ENCODE peak calls at places on chromosomes 1 and 21, in seven cellular contexts. D is psoas muscle, Y is DND-41, B is PC-9, V is ovary, X is fibroblast of lung, C is AG09309. Q is an unnamed sample.

GRCh38 chr21:36783612-36784383 is 84.9 kb downstream of the SIM2 start:
- DNase-seq in X (peak), Y (no peak), V (no peak), B (peak), D (no peak), C (no peak), Q (no peak)

GRCh38 chr21:36113647-36114428 is 21.0 kb upstream of the CBR3 start:
- DNase-seq in Y (peak), C (no peak), D (no peak), V (no peak), X (no peak), B (peak), Q (no peak)

GRCh38 chr1:32485554-32486255 is 20.8 kb downstream of the ZBTB8B start:
- DNase-seq in C (no peak), X (peak), D (no peak), V (no peak), B (no peak), Y (no peak), Q (no peak)

GRCh38 chr1:156816561-156817328 is at the start of gene SH2D2A:
- DNase-seq in B (no peak), X (no peak), C (no peak), Y (peak), D (peak), V (no peak), Q (no peak)

GRCh38 chr1:248174521-248174920 is at the start of gene OR2M2:
- DNase-seq in B (no peak), X (no peak), D (no peak), C (no peak), V (no peak), Y (no peak), Q (no peak)

GRCh38 chr1:229222081-229222480 is 48.8 kb upstream of the RAB4A start:
- DNase-seq in X (no peak), D (no peak), B (no peak), V (no peak), C (no peak), Y (no peak), Q (no peak)

GRCh38 chr1:200314085-200314750 is 95.6 kb downstream of the ZNF281 start:
- DNase-seq in V (no peak), Y (no peak), D (no peak), X (peak), B (no peak), C (peak), Q (no peak)

GRCh38 chr1:40044065-40044575 is 3.6 kb downstream of the CAP1 start:
- DNase-seq in B (no peak), C (no peak), X (no peak), D (no peak), Y (no peak), V (no peak), Q (no peak)

GRCh38 chr1:6601865-6602668 is 602 bp downstream of the KLHL21 start:
- DNase-seq in B (peak), D (peak), V (peak), C (no peak), X (peak), Y (peak), Q (no peak)

GRCh38 chr1:6603424-6603850 is 768 bp upstream of the KLHL21 start:
- DNase-seq in D (peak), C (no peak), B (peak), Y (no peak), X (peak), V (peak), Q (peak)

GRCh38 chr1:6602669-6603423 is at the start of gene KLHL21:
- DNase-seq in X (peak), D (peak), B (peak), V (peak), Y (peak), C (no peak), Q (peak)

GRCh38 chr1:6601049-6601864 is 1.4 kb downstream of the KLHL21 start:
- DNase-seq in D (peak), C (peak), B (peak), Y (peak), V (peak), X (peak), Q (no peak)

GRCh38 chr1:6603851-6604558 is 1.3 kb upstream of the KLHL21 start:
- DNase-seq in B (peak), C (no peak), X (peak), V (peak), Y (no peak), D (peak), Q (no peak)
- TF ChIP-seq CTCF in B (no peak), C (peak), X (no peak), V (peak), Y (no peak), D (peak), Q (peak)

GRCh38 chr1:187384504-187384903 is 555.8 kb downstream of the PLA2G4A start:
- DNase-seq in D (no peak), C (no peak), Y (no peak), B (no peak), V (no peak), X (no peak), Q (no peak)

DNA sequence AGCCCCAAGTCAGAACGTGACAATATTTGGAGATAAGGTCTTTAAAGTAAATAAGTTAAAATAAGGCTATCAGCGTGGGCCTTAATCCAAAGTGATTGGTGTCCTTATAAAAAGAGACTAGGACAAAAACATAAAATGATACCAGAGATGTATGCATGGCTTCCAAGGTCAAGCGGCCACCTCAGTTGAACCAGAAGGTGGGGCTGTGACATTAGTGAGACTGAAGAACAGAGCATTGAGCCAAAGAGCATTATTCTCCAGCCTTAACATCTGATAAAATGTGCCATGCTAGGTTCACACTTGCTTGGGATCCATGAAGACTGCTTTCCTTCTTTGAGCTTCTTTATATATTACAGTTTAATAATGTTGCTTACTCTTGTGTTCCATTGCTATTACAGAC is 554.6 kb downstream of the PLA2G4A start:
- DNase-seq in C (no peak), X (no peak), D (no peak), V (no peak), Y (no peak), B (no peak), Q (no peak)
- TF ChIP-seq CTCF in C (no peak), X (no peak), D (no peak), V (no peak), Y (no peak), B (no peak), Q (no peak)

GRCh38 chr1:14787604-14788003 is 189.1 kb downstream of the KAZN start:
- DNase-seq in X (no peak), B (peak), Y (peak), V (no peak), D (no peak), C (no peak), Q (no peak)
- TF ChIP-seq CTCF in X (no peak), B (no peak), Y (peak), V (no peak), D (no peak), C (no peak), Q (peak)

GRCh38 chr1:90753556-90753955 is 36.5 kb upstream of the BARHL2 start:
- DNase-seq in D (no peak), C (no peak), B (no peak), Y (no peak), X (no peak), V (no peak), Q (no peak)

GRCh38 chr1:90745972-90746371 is 28.9 kb upstream of the BARHL2 start:
- DNase-seq in D (no peak), Y (no peak), X (no peak), C (no peak), V (no peak), B (no peak), Q (no peak)

GRCh38 chr1:90746857-90747256 is 29.8 kb upstream of the BARHL2 start:
- DNase-seq in X (no peak), V (no peak), C (no peak), D (no peak), Y (no peak), B (no peak), Q (no peak)

GRCh38 chr1:90748668-90749067 is 31.6 kb upstream of the BARHL2 start:
- DNase-seq in D (no peak), B (no peak), Y (no peak), X (no peak), C (no peak), V (no peak), Q (no peak)
- TF ChIP-seq CTCF in D (no peak), B (no peak), Y (no peak), X (no peak), C (no peak), V (no peak), Q (no peak)

GRCh38 chr1:160428655-160429054 is 28.3 kb downstream of the VANGL2 start:
- DNase-seq in B (peak), C (no peak), D (no peak), X (peak), V (no peak), Y (peak), Q (peak)
- TF ChIP-seq CTCF in B (peak), C (peak), D (peak), X (peak), V (no peak), Y (peak), Q (peak)

DNA sequence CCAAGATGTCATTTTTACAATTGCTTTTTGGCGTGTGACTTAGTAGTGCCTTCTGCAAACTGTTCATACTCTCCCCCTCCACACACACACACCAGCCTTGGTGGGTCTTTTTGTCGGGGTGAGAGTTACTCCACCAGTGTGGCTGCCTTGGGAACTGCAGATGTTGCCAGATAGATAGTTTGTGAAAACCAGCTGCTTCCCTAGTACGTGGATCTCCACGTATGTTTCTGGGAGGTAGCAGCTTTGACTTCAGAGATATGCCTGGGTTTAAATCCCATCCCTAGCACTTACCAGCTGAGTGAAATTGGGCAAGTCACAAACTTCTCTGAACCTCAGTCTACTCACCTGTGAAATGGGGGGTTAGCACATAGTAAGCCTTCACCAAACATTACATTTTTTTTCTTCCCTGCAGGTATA is 78.0 kb downstream of the MAN1C1 start:
- DNase-seq in X (no peak), Y (no peak), V (no peak), D (no peak), C (no peak), B (no peak), Q (no peak)
- TF ChIP-seq CTCF in X (peak), Y (peak), V (no peak), D (no peak), C (no peak), B (no peak), Q (no peak)

DNA sequence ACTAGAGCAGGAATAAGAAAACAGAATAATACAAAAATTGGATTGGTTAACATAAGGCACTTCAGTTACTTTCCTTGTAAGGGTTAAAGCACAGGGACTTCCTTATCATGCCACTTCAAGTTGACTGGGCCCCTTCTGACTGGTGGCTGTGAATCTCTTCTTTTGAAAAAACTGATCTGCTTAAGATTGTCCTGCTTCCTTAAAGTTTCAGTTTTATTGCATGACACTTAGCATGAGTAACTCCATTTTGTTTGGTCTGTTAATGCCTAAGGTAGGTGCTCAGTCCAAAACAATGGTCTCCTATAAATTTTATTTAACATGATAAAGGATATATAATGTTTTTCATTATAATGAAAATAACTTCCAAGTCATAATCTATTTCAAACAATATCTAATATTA is 37.6 kb downstream of the UBE2U start:
- DNase-seq in D (no peak), X (no peak), V (no peak), C (no peak), Y (no peak), B (no peak), Q (no peak)
- TF ChIP-seq CTCF in D (no peak), X (no peak), V (no peak), C (no peak), Y (no peak), B (no peak), Q (no peak)

GRCh38 chr1:62989497-62989896 is 205.6 kb downstream of the ATG4C start:
- DNase-seq in C (no peak), B (no peak), Y (no peak), D (no peak), V (no peak), X (no peak), Q (no peak)
- TF ChIP-seq CTCF in C (no peak), B (no peak), Y (no peak), D (no peak), V (no peak), X (no peak), Q (peak)